ENCODE peak calls at places on chromosome 12, in four cellular contexts. E is HCT116, L is hepatocyte, B is GM23248. Y is an unnamed sample.

GRCh38 chr12:3009780-3010179 is 50.6 kb downstream of the TEAD4 start:
- DNase-seq in E (no peak), L (no peak), B (no peak), Y (peak)

GRCh38 chr12:124837958-124838803 is 25.5 kb downstream of the SCARB1 start:
- DNase-seq in E (peak), L (peak), B (peak), Y (peak)

GRCh38 chr12:95532851-95533250 is 18.4 kb downstream of the USP44 start:
- DNase-seq in E (no peak), L (peak), B (peak), Y (no peak)

GRCh38 chr12:116455540-116456306 is 103.5 kb upstream of the MAP1LC3B2 start:
- DNase-seq in E (peak), L (peak), B (peak), Y (peak)

GRCh38 chr12:12714276-12715001 is 2.7 kb upstream of the CDKN1B start:
- DNase-seq in E (no peak), L (peak), B (peak), Y (no peak)

GRCh38 chr12:91877022-91877421 is 268.6 kb downstream of the BTG1 start:
- DNase-seq in E (no peak), L (no peak), B (peak), Y (no peak)

GRCh38 chr12:30197392-30198047 is 413.8 kb upstream of the TMTC1 start:
- DNase-seq in E (no peak), L (no peak), B (peak), Y (peak)

GRCh38 chr12:45122776-45123380 is 72.0 kb upstream of the DBX2 start:
- DNase-seq in E (peak), L (peak), B (peak), Y (no peak)

GRCh38 chr12:27914956-27915355 is 57.6 kb downstream of the PTHLH start:
- DNase-seq in E (no peak), L (no peak), B (no peak), Y (no peak)
- H2AFZ ChIP-seq in E (no peak), L (no peak), B (no peak), Y (no peak)

GRCh38 chr12:14886271-14886670 is 617 bp upstream of the MGP start:
- DNase-seq in E (no peak), L (no peak), B (no peak), Y (no peak)

GRCh38 chr12:14883663-14884062 is 2.0 kb downstream of the MGP start:
- DNase-seq in E (no peak), L (no peak), B (no peak), Y (no peak)

GRCh38 chr12:14885718-14886201 is at the start of gene MGP:
- DNase-seq in E (no peak), L (peak), B (peak), Y (no peak)

GRCh38 chr12:14880890-14881453 is 4.7 kb downstream of the MGP start:
- DNase-seq in E (no peak), L (no peak), B (no peak), Y (no peak)

DNA sequence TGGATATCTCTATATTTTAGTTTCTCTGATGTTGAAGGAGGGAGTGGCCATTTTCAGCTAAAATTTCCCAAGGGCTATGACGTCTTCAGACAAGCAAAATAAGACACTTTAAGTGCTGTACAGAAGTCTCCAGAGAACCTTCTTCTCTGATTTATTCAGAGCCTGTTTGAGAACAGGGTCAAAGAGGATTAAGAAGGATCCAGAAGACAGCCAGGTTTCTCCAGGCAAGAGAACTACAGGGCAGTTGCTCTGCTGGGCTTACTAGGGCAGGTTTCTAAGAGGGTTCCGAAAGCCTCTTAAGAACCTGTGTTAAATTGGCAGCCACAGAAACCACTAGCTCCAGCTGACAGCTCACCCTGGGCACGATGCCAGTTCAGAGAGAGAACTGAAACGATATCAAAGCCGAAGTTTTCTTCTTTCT is 1.2 kb downstream of the MGP start:
- DNase-seq in E (no peak), L (peak), B (peak), Y (no peak)
- H2AFZ ChIP-seq in E (no peak), L (no peak), B (peak), Y (peak)

DNA sequence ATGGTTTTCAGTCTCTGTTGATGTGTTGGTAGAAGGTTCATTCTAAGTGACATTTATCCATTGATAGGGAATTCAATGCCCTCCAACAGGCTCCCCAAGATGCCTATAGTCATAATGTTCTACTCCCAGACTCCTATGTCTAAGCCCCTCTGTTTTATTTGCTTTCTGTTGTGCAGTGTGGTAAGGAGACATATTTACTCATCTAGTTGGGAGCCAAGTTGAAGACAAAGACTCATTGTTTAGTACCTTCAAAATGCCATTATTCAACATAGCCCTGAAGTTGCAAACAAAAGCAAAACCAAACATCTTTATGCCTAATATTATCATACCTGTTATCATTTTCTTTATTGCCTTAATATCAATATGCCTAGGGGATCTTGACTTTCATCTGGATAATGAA is 302.1 kb downstream of the RMST start:
- DNase-seq in E (no peak), L (no peak), B (no peak), Y (no peak)
- H2AFZ ChIP-seq in E (no peak), L (no peak), B (no peak), Y (no peak)

GRCh38 chr12:114528766-114529165 is 122.8 kb upstream of the TBX5 start:
- DNase-seq in E (no peak), L (no peak), B (no peak), Y (no peak)
- H2AFZ ChIP-seq in E (no peak), L (no peak), B (no peak), Y (no peak)